ENCODE peak calls at places on chromosomes 11 and 22, in ten cellular contexts. H, Z, X, O, B, L, Y, R, M and G are unnamed samples.

GRCh38 chr22:25839755-25840154 is 97.8 kb downstream of the MYO18B start:
- DNase-seq in H (no peak), O (no peak), M (no peak), R (no peak), B (no peak), Y (no peak), X (no peak), Z (no peak), L (no peak), G (no peak)

GRCh38 chr22:35761037-35761436 is 43.4 kb downstream of the APOL5 start:
- DNase-seq in R (no peak), Y (no peak), O (no peak), H (no peak), Z (no peak), X (no peak), M (no peak), B (no peak), L (no peak), G (no peak)

GRCh38 chr11:21615871-21616270 is 577.0 kb upstream of the ANO5 start:
- DNase-seq in Y (no peak), X (no peak), R (no peak), L (no peak), B (no peak), O (no peak), Z (no peak), H (no peak), M (no peak), G (no peak)

GRCh38 chr22:23824476-23825245 is 14.1 kb downstream of the DERL3 start:
- DNase-seq in Z (no peak), O (no peak), M (no peak), R (no peak), X (no peak), B (no peak), H (no peak), Y (no peak), L (no peak), G (no peak)

GRCh38 chr11:8841899-8842298 is 69.1 kb upstream of the AKIP1 start:
- DNase-seq in Y (no peak), H (no peak), M (no peak), B (no peak), R (no peak), Z (no peak), X (no peak), L (no peak), O (no peak), G (no peak)

GRCh38 chr11:93686812-93687211 is 25.3 kb downstream of the CEP295 start:
- DNase-seq in Y (no peak), Z (no peak), M (no peak), L (no peak), O (no peak), R (peak; percentile 16), X (no peak), B (no peak), H (no peak), G (no peak)

GRCh38 chr11:66070604-66071325 is 693 bp downstream of the PACS1 start:
- DNase-seq in R (no peak), L (no peak), M (peak; percentile 65), O (no peak), Y (no peak), X (no peak), H (no peak), B (peak; percentile 71), Z (no peak), G (no peak)

GRCh38 chr11:77353131-77353530 is 51.6 kb upstream of the GDPD4 start:
- DNase-seq in H (no peak), M (no peak), X (no peak), R (no peak), Z (no peak), Y (no peak), B (no peak), L (no peak), O (no peak), G (no peak)

GRCh38 chr11:104956528-104956927 is 11.8 kb downstream of the CASP4 start:
- DNase-seq in H (no peak), R (peak; percentile 75), B (no peak), Y (no peak), L (no peak), X (no peak), O (no peak), Z (no peak), M (peak; percentile 18), G (no peak)

GRCh38 chr11:12800032-12800671 is 125.9 kb downstream of the TEAD1 start:
- DNase-seq in M (peak; percentile 82), Y (no peak), O (no peak), R (peak; percentile 96), H (no peak), L (no peak), Z (no peak), X (no peak), B (no peak), G (no peak)

GRCh38 chr11:17828311-17828751 is 93.8 kb downstream of the KCNC1 start:
- DNase-seq in H (no peak), O (no peak), Y (no peak), R (no peak), B (no peak), X (no peak), L (no peak), Z (no peak), M (peak; percentile 17), G (no peak)

GRCh38 chr11:65206901-65207300 is 25.2 kb downstream of the CAPN1 start:
- DNase-seq in H (no peak), X (no peak), O (no peak), Z (no peak), M (no peak), R (no peak), B (peak; percentile 10), L (no peak), Y (no peak), G (no peak)

GRCh38 chr11:79430280-79430679 is 10.6 kb downstream of the TENM4 start:
- DNase-seq in Z (no peak), L (no peak), Y (no peak), B (no peak), M (no peak), R (no peak), X (no peak), H (no peak), O (no peak), G (no peak)

GRCh38 chr11:117933930-117934329 is 4.7 kb upstream of the TMPRSS13 start:
- DNase-seq in O (no peak), Z (no peak), R (no peak), H (no peak), M (no peak), B (no peak), X (no peak), Y (no peak), L (no peak), G (no peak)

GRCh38 chr22:32706149-32706548 is 95.4 kb upstream of the TIMP3 start:
- DNase-seq in X (no peak), M (no peak), O (no peak), B (no peak), R (no peak), Z (no peak), Y (no peak), H (no peak), L (no peak), G (no peak)

GRCh38 chr11:5891216-5891800 is 1.7 kb upstream of the OR52E5 start:
- DNase-seq in H (no peak), B (no peak), X (no peak), R (peak; percentile 47), Y (no peak), M (no peak), O (no peak), Z (no peak), L (no peak), G (no peak)

GRCh38 chr11:107018902-107019493 is 722 bp upstream of the GUCY1A2 start:
- DNase-seq in Z (peak; percentile 52), B (peak; percentile 72), H (no peak), L (no peak), R (peak; percentile 55), M (peak; percentile 92), O (peak; percentile 8), X (no peak), Y (no peak), G (no peak)

GRCh38 chr11:92276773-92277172 is 52.2 kb downstream of the FAT3 start:
- DNase-seq in Z (no peak), L (no peak), R (peak; percentile 30), B (no peak), X (no peak), Y (no peak), O (no peak), M (no peak), H (no peak), G (no peak)

GRCh38 chr11:103892603-103893002 is 143.8 kb upstream of the DDI1 start:
- DNase-seq in H (no peak), M (no peak), B (no peak), X (no peak), O (no peak), Z (no peak), L (no peak), Y (no peak), R (peak; percentile 66), G (no peak)

GRCh38 chr11:77039491-77040400 is 5.5 kb downstream of the B3GNT6 start:
- DNase-seq in L (peak; percentile 14), M (peak; percentile 59), X (no peak), Y (no peak), H (no peak), Z (peak; percentile 49), O (no peak), R (peak; percentile 25), B (no peak), G (no peak)

GRCh38 chr22:29755889-29756288 is 10.9 kb downstream of the ZMAT5 start:
- DNase-seq in M (no peak), H (no peak), L (no peak), O (no peak), Z (no peak), B (no peak), X (no peak), R (no peak), Y (no peak), G (no peak)

GRCh38 chr11:84719935-84720577 is 907.1 kb downstream of the DLG2 start:
- DNase-seq in Z (no peak), L (no peak), Y (peak; percentile 29), X (no peak), O (no peak), M (peak; percentile 4), B (peak; percentile 44), R (no peak), H (no peak), G (no peak)

GRCh38 chr22:35033635-35034296 is 32.2 kb upstream of the ISX start:
- DNase-seq in R (no peak), H (no peak), X (no peak), Y (no peak), M (no peak), Z (no peak), O (no peak), B (no peak), L (no peak), G (no peak)

GRCh38 chr11:62201376-62201775 is 7.1 kb upstream of the SCGB2A1 start:
- DNase-seq in Z (no peak), Y (no peak), M (no peak), R (peak; percentile 33), O (no peak), L (no peak), X (no peak), H (no peak), B (no peak), G (no peak)

GRCh38 chr11:74870485-74870884 is 78.4 kb downstream of the XRRA1 start:
- DNase-seq in Y (no peak), X (no peak), B (no peak), Z (no peak), M (no peak), O (no peak), R (no peak), L (no peak), H (no peak), G (no peak)

GRCh38 chr22:50526849-50527801 is 1.7 kb upstream of the SCO2 start:
- DNase-seq in R (peak; percentile 47), O (no peak), M (no peak), Z (peak; percentile 76), H (no peak), X (no peak), B (no peak), Y (no peak), L (peak; percentile 55), G (peak; percentile 59)

GRCh38 chr11:34476853-34477252 is 36.7 kb downstream of the ELF5 start:
- DNase-seq in L (no peak), B (no peak), X (no peak), Y (no peak), H (no peak), M (no peak), R (no peak), Z (no peak), O (no peak), G (no peak)

GRCh38 chr11:111694851-111695250 is 71.3 kb downstream of the PPP2R1B start:
- DNase-seq in X (no peak), L (no peak), Y (no peak), H (no peak), M (no peak), O (no peak), Z (no peak), B (no peak), R (peak; percentile 96), G (no peak)